ENCODE peak calls at places on chromosome 9, in five cellular contexts. B is nucleus accumbens, A is SW480, Q is GM20000, P is kidney epithelial cell. N is an unnamed sample.

GRCh38 chr9:15612962-15613361 is 60.1 kb downstream of the CCDC171 start:
- DNase-seq in B (no peak), A (no peak), Q (no peak), P (no peak), N (no peak)

GRCh38 chr9:4661165-4662095 is 664 bp upstream of the PLPP6 start:
- DNase-seq in B (no peak), A (peak), Q (peak), P (no peak), N (no peak)

GRCh38 chr9:134869554-134870310 is 10.9 kb upstream of the FCN2 start:
- DNase-seq in B (no peak), A (no peak), Q (no peak), P (no peak), N (no peak)

GRCh38 chr9:23341346-23341745 is 484.7 kb downstream of the ELAVL2 start:
- DNase-seq in B (no peak), A (no peak), Q (no peak), P (no peak), N (no peak)

GRCh38 chr9:4713849-4714248 is 27.2 kb downstream of the AK3 start:
- DNase-seq in B (no peak), A (no peak), Q (peak), P (no peak), N (no peak)

GRCh38 chr9:135886147-135886981 is 21.0 kb downstream of the CAMSAP1 start:
- DNase-seq in B (peak), A (peak), Q (no peak), P (no peak), N (no peak)

GRCh38 chr9:21383627-21384026 is 1.6 kb downstream of the IFNA2 start:
- DNase-seq in B (no peak), A (no peak), Q (no peak), P (no peak), N (no peak)

GRCh38 chr9:108478431-108478837 is 377.4 kb downstream of the ACTL7B start:
- DNase-seq in B (no peak), A (peak), Q (no peak), P (no peak), N (peak)

GRCh38 chr9:75797181-75797580 is 93.3 kb upstream of the PCSK5 start:
- DNase-seq in B (no peak), A (no peak), Q (no peak), P (no peak), N (no peak)

GRCh38 chr9:128175102-128175563 is 15.1 kb downstream of the BBLN start:
- DNase-seq in B (no peak), A (no peak), Q (no peak), P (no peak), N (no peak)

GRCh38 chr9:20618361-20618799 is 3.9 kb downstream of the MLLT3 start:
- DNase-seq in B (no peak), A (no peak), Q (no peak), P (no peak), N (peak)

GRCh38 chr9:69023650-69024049 is 9.7 kb upstream of the PRKACG start:
- DNase-seq in B (no peak), A (peak), Q (no peak), P (no peak), N (peak)

GRCh38 chr9:130766031-130766903 is 68.8 kb upstream of the ABL1 start:
- DNase-seq in B (no peak), A (no peak), Q (no peak), P (no peak), N (no peak)

GRCh38 chr9:102185371-102185770 is 446.9 kb upstream of the GRIN3A start:
- DNase-seq in B (no peak), A (no peak), Q (no peak), P (no peak), N (no peak)

GRCh38 chr9:97237311-97237786 is 70.1 kb upstream of the CCDC180 start:
- DNase-seq in B (no peak), A (no peak), Q (no peak), P (no peak), N (no peak)

GRCh38 chr9:118129541-118129940 is 425.3 kb downstream of the TLR4 start:
- DNase-seq in B (no peak), A (no peak), Q (no peak), P (peak), N (no peak)

GRCh38 chr9:70043689-70044449 is at the start of gene MAMDC2:
- DNase-seq in B (no peak), A (no peak), Q (no peak), P (no peak), N (no peak)

GRCh38 chr9:83330207-83331196 is 207.7 kb downstream of the FRMD3 start:
- DNase-seq in B (no peak), A (no peak), Q (no peak), P (no peak), N (no peak)

GRCh38 chr9:126154182-126154827 is 172.3 kb upstream of the MVB12B start:
- DNase-seq in B (no peak), A (no peak), Q (no peak), P (no peak), N (no peak)

GRCh38 chr9:10925896-10926295 is 313.1 kb upstream of the PTPRD start:
- DNase-seq in B (no peak), A (no peak), Q (no peak), P (no peak), N (no peak)

N was measured in DMS153.